ENCODE peak calls at places on chromosome 2, in four cellular contexts. N, S, O and F are unnamed samples.

GRCh38 chr2:101852824-101853223 is 138.9 kb upstream of the IL1R2 start:
- DNase-seq in O (no peak), S (no peak), N (no peak), F (no peak)

GRCh38 chr2:84971799-84972790 is 1.1 kb downstream of the KCMF1 start:
- DNase-seq in O (peak; percentile 78), N (no peak), S (peak; percentile 48), F (peak; percentile 80)

GRCh38 chr2:241952816-241953215 is 83.3 kb downstream of the RTP5 start:
- DNase-seq in N (no peak), O (no peak), S (no peak), F (no peak)

GRCh38 chr2:216768908-216769401 is 73.6 kb upstream of the IGFBP5 start:
- DNase-seq in S (no peak), N (no peak), O (no peak), F (no peak)

GRCh38 chr2:199875400-199875799 is 24.4 kb upstream of the FTCDNL1 start:
- DNase-seq in N (peak; percentile 10), O (no peak), S (peak; percentile 40), F (no peak)

GRCh38 chr2:20897874-20898453 is 75.1 kb upstream of the LDAH start:
- DNase-seq in N (no peak), O (no peak), S (no peak), F (no peak)

GRCh38 chr2:103667335-103667884 is 905.6 kb downstream of the TMEM182 start:
- DNase-seq in S (no peak), O (no peak), N (no peak), F (no peak)

GRCh38 chr2:32425719-32426141 is 68.9 kb downstream of the BIRC6 start:
- DNase-seq in S (peak; percentile 10), N (no peak), O (no peak), F (no peak)

GRCh38 chr2:218031771-218032257 is 29.0 kb upstream of the TNS1 start:
- DNase-seq in O (peak; percentile 31), S (no peak), N (no peak), F (no peak)

GRCh38 chr2:171553858-171554257 is 31.6 kb downstream of the CYBRD1 start:
- DNase-seq in N (no peak), O (no peak), S (peak; percentile 62), F (no peak)

GRCh38 chr2:119940856-119941255 is 72.0 kb upstream of the EPB41L5 start:
- DNase-seq in O (no peak), N (no peak), S (no peak), F (no peak)

GRCh38 chr2:44748-45341 is 1.5 kb downstream of the FAM110C start:
- DNase-seq in S (peak; percentile 33), O (no peak), N (no peak), F (no peak)

GRCh38 chr2:60976875-60977561 is 40.5 kb upstream of the PEX13 start:
- DNase-seq in O (no peak), N (no peak), S (no peak), F (no peak)